ENCODE peak calls at places on chromosomes 7 and 10, in seven cellular contexts. One of them, this sample, is unnamed.
A peak's percentile ranks its signal among the peaks of the same experiment; 100 is the strongest.

GRCh38 chr7:51303142-51303525 is 13.5 kb downstream of the COBL start:
- DNase-seq in left colon: no peak
- DNase-seq in nephron progenitor cell: no peak
- DNase-seq in stimulated activated CD4-positive, alpha-beta T cell treated with anti-CD3 and anti-CD28 coated beads, Interleukin-12 subunit alpha, Interleukin-12 subunit beta, amount 100 ng/mL, for 48 hours: no peak
- DNase-seq in stimulated activated CD8-positive, alpha-beta memory T cell treated with anti-CD3 and anti-CD28 coated beads, Interleukin-15, amount 100 ng/mL, for 48 hours: no peak
- DNase-seq in MG63: no peak
- DNase-seq in heart left ventricle: no peak
- DNase-seq in this sample: no peak

GRCh38 chr10:78868456-78868855 is 200.3 kb upstream of the ZMIZ1 start:
- DNase-seq in left colon: no peak
- DNase-seq in nephron progenitor cell: no peak
- DNase-seq in stimulated activated CD4-positive, alpha-beta T cell treated with anti-CD3 and anti-CD28 coated beads, Interleukin-12 subunit alpha, Interleukin-12 subunit beta, amount 100 ng/mL, for 48 hours: no peak
- DNase-seq in stimulated activated CD8-positive, alpha-beta memory T cell treated with anti-CD3 and anti-CD28 coated beads, Interleukin-15, amount 100 ng/mL, for 48 hours: no peak
- DNase-seq in MG63: no peak
- DNase-seq in heart left ventricle: no peak
- DNase-seq in this sample: no peak

GRCh38 chr10:13067431-13067830 is 32.5 kb upstream of the OPTN start:
- DNase-seq in left colon: no peak
- DNase-seq in nephron progenitor cell: no peak
- DNase-seq in stimulated activated CD4-positive, alpha-beta T cell treated with anti-CD3 and anti-CD28 coated beads, Interleukin-12 subunit alpha, Interleukin-12 subunit beta, amount 100 ng/mL, for 48 hours: no peak
- DNase-seq in stimulated activated CD8-positive, alpha-beta memory T cell treated with anti-CD3 and anti-CD28 coated beads, Interleukin-15, amount 100 ng/mL, for 48 hours: no peak
- DNase-seq in MG63: no peak
- DNase-seq in heart left ventricle: no peak
- DNase-seq in this sample: no peak

GRCh38 chr10:44864637-44865288 is 46.4 kb upstream of the TMEM72 start:
- DNase-seq in left colon: peak; percentile 96
- DNase-seq in nephron progenitor cell: peak; percentile 99
- DNase-seq in stimulated activated CD4-positive, alpha-beta T cell treated with anti-CD3 and anti-CD28 coated beads, Interleukin-12 subunit alpha, Interleukin-12 subunit beta, amount 100 ng/mL, for 48 hours: peak; percentile 66
- DNase-seq in stimulated activated CD8-positive, alpha-beta memory T cell treated with anti-CD3 and anti-CD28 coated beads, Interleukin-15, amount 100 ng/mL, for 48 hours: peak; percentile 68
- DNase-seq in MG63: peak; percentile 80
- DNase-seq in heart left ventricle: peak; percentile 91
- DNase-seq in this sample: peak; percentile 98

GRCh38 chr10:133158756-133159610 is 1.0 kb upstream of the KNDC1 start:
- DNase-seq in left colon: no peak
- DNase-seq in nephron progenitor cell: peak; percentile 35
- DNase-seq in stimulated activated CD4-positive, alpha-beta T cell treated with anti-CD3 and anti-CD28 coated beads, Interleukin-12 subunit alpha, Interleukin-12 subunit beta, amount 100 ng/mL, for 48 hours: no peak
- DNase-seq in stimulated activated CD8-positive, alpha-beta memory T cell treated with anti-CD3 and anti-CD28 coated beads, Interleukin-15, amount 100 ng/mL, for 48 hours: no peak
- DNase-seq in MG63: no peak
- DNase-seq in heart left ventricle: no peak
- DNase-seq in this sample: no peak

GRCh38 chr7:81370857-81371256 is 399.0 kb downstream of the HGF start:
- DNase-seq in left colon: no peak
- DNase-seq in nephron progenitor cell: no peak
- DNase-seq in stimulated activated CD4-positive, alpha-beta T cell treated with anti-CD3 and anti-CD28 coated beads, Interleukin-12 subunit alpha, Interleukin-12 subunit beta, amount 100 ng/mL, for 48 hours: no peak
- DNase-seq in stimulated activated CD8-positive, alpha-beta memory T cell treated with anti-CD3 and anti-CD28 coated beads, Interleukin-15, amount 100 ng/mL, for 48 hours: no peak
- DNase-seq in MG63: no peak
- DNase-seq in heart left ventricle: no peak
- DNase-seq in this sample: no peak

GRCh38 chr10:101146392-101147251 is 15.5 kb downstream of the TLX1 start:
- DNase-seq in left colon: no peak
- DNase-seq in nephron progenitor cell: peak; percentile 42
- DNase-seq in stimulated activated CD4-positive, alpha-beta T cell treated with anti-CD3 and anti-CD28 coated beads, Interleukin-12 subunit alpha, Interleukin-12 subunit beta, amount 100 ng/mL, for 48 hours: no peak
- DNase-seq in stimulated activated CD8-positive, alpha-beta memory T cell treated with anti-CD3 and anti-CD28 coated beads, Interleukin-15, amount 100 ng/mL, for 48 hours: no peak
- DNase-seq in MG63: no peak
- DNase-seq in heart left ventricle: no peak
- DNase-seq in this sample: no peak

GRCh38 chr7:116614509-116615285 is 57.3 kb upstream of the MET start:
- DNase-seq in left colon: no peak
- DNase-seq in nephron progenitor cell: no peak
- DNase-seq in stimulated activated CD4-positive, alpha-beta T cell treated with anti-CD3 and anti-CD28 coated beads, Interleukin-12 subunit alpha, Interleukin-12 subunit beta, amount 100 ng/mL, for 48 hours: no peak
- DNase-seq in stimulated activated CD8-positive, alpha-beta memory T cell treated with anti-CD3 and anti-CD28 coated beads, Interleukin-15, amount 100 ng/mL, for 48 hours: no peak
- DNase-seq in MG63: no peak
- DNase-seq in heart left ventricle: no peak
- DNase-seq in this sample: no peak